ENCODE peak calls at places on chromosomes 3 and 15, in four cellular contexts. Q is IMR-90, E is AG04450, L is H9. R is an unnamed sample.

GRCh38 chr3:100335137-100335833 is 728 bp downstream of the NIT2 start:
- DNase-seq in Q (no peak), E (no peak), L (peak; percentile 41), R (no peak)

GRCh38 chr15:84616235-84616634 is 15.4 kb downstream of the ZSCAN2 start:
- DNase-seq in Q (no peak), E (no peak), L (no peak), R (no peak)

GRCh38 chr15:22944651-22945050 is 35.5 kb downstream of the CYFIP1 start:
- DNase-seq in Q (no peak), E (no peak), L (no peak), R (no peak)

GRCh38 chr3:127784865-127785710 is 37.2 kb downstream of the MGLL start:
- DNase-seq in Q (no peak), E (no peak), L (no peak), R (no peak)

GRCh38 chr3:175704366-175705041 is 845.4 kb downstream of the NAALADL2 start:
- DNase-seq in Q (peak; percentile 7), E (no peak), L (no peak), R (no peak)

GRCh38 chr3:14203521-14204079 is 25.0 kb downstream of the LSM3 start:
- DNase-seq in Q (peak; percentile 87), E (peak; percentile 77), L (peak; percentile 78), R (no peak)

GRCh38 chr15:73794501-73795133 is 41.5 kb upstream of the INSYN1 start:
- DNase-seq in Q (peak; percentile 29), E (no peak), L (no peak), R (no peak)

GRCh38 chr3:143166376-143166775 is 46.8 kb downstream of the CHST2 start:
- DNase-seq in Q (no peak), E (no peak), L (no peak), R (no peak)

GRCh38 chr3:196931157-196931556 is 11.2 kb downstream of the NCBP2 start:
- DNase-seq in Q (no peak), E (no peak), L (no peak), R (no peak)

GRCh38 chr15:68512052-68512451 is 66.7 kb upstream of the CORO2B start:
- DNase-seq in Q (no peak), E (no peak), L (no peak), R (no peak)

GRCh38 chr3:11134794-11135193 is 19.5 kb upstream of the HRH1 start:
- DNase-seq in Q (peak; percentile 56), E (no peak), L (no peak), R (no peak)

GRCh38 chr15:80483656-80484055 is 79.5 kb downstream of the ARNT2 start:
- DNase-seq in Q (peak; percentile 37), E (no peak), L (no peak), R (no peak)

GRCh38 chr15:59887211-59887610 is 116.9 kb upstream of the FOXB1 start:
- DNase-seq in Q (no peak), E (no peak), L (no peak), R (no peak)

GRCh38 chr3:99439892-99440291 is 198.5 kb upstream of the COL8A1 start:
- DNase-seq in Q (no peak), E (no peak), L (no peak), R (no peak)

GRCh38 chr3:159339131-159339530 is 537.3 kb downstream of the MFSD1 start:
- DNase-seq in Q (no peak), E (no peak), L (no peak), R (no peak)

GRCh38 chr3:90145094-90145810 is 1037.8 kb downstream of the EPHA3 start:
- DNase-seq in Q (no peak), E (no peak), L (no peak), R (no peak)

GRCh38 chr15:74504418-74504817 is 36.6 kb upstream of the ARID3B start:
- DNase-seq in Q (peak; percentile 79), E (no peak), L (no peak), R (no peak)

GRCh38 chr15:40443255-40443654 is 2.5 kb downstream of the BAHD1 start:
- DNase-seq in Q (no peak), E (no peak), L (no peak), R (no peak)

GRCh38 chr3:33982269-33982798 is 183.9 kb downstream of the PDCD6IP start:
- DNase-seq in Q (peak; percentile 63), E (no peak), L (no peak), R (no peak)

GRCh38 chr15:92383528-92384326 is 10.0 kb upstream of the ST8SIA2 start:
- DNase-seq in Q (peak; percentile 3), E (no peak), L (peak; percentile 80), R (no peak)

GRCh38 chr15:35999211-35999610 is 453.2 kb upstream of the DPH6 start:
- DNase-seq in Q (no peak), E (no peak), L (no peak), R (no peak)

GRCh38 chr3:195197764-195198423 is 73.1 kb downstream of the XXYLT1 start:
- DNase-seq in Q (peak; percentile 90), E (no peak), L (no peak), R (peak; percentile 72)

GRCh38 chr3:157023211-157023610 is 136.7 kb downstream of the CCNL1 start:
- DNase-seq in Q (no peak), E (no peak), L (no peak), R (no peak)

GRCh38 chr15:66780172-66780972 is 78.3 kb downstream of the SMAD6 start:
- DNase-seq in Q (peak; percentile 93), E (peak; percentile 74), L (no peak), R (peak; percentile 39)

GRCh38 chr3:9769426-9770275 is at the start of gene CAMK1:
- DNase-seq in Q (peak; percentile 58), E (no peak), L (peak; percentile 78), R (no peak)

GRCh38 chr3:9767418-9767817 is 2.3 kb downstream of the CAMK1 start:
- DNase-seq in Q (no peak), E (no peak), L (no peak), R (no peak)

GRCh38 chr3:9768376-9768775 is 1.4 kb downstream of the CAMK1 start:
- DNase-seq in Q (no peak), E (no peak), L (no peak), R (no peak)

GRCh38 chr3:9770276-9770812 is 597 bp upstream of the CAMK1 start:
- DNase-seq in Q (no peak), E (no peak), L (no peak), R (no peak)

GRCh38 chr3:9769012-9769411 is 735 bp downstream of the CAMK1 start:
- DNase-seq in Q (no peak), E (no peak), L (no peak), R (no peak)
- H3K27ac ChIP-seq in Q (peak overlapping the region; percentile 46), E (no peak overlapping the region), L (no peak overlapping the region), R (no peak overlapping the region)

DNA sequence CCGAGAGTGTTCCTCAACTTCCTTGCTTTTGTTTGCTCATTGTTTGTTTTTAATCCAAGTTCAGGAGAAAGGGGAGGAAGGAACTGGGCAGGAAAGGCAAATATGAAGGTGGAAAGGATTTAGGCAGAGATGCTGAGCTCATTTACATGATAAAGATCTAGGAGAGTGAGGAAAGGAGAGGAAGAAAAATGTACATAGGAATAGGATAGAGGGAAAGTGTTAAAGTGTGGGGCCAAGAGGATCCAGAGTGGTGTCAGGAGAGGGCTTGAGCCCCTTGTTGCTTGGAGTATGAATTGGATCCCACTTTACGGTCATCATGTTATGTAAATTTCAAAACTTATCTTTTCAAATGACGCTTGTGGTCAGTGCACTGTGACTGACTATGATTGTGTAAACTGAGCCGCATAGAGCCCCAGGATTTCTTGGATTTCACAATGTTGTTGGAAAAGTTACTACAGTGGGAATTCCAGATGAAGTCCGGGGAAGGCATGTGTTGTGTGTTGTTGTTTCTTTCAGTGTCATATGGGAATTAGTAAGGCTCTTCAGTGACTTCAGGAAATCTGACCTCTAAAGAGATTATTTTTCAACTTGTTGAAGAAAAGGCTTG is 15.0 kb upstream of the PLD1 start:
- DNase-seq in Q (peak; percentile 96), E (no peak), L (no peak), R (no peak)
- H3K27ac ChIP-seq in Q (peak overlapping the region; percentile 57), E (peak overlapping the region; percentile 72), L (no peak overlapping the region), R (no peak overlapping the region)

GRCh38 chr3:24520941-24521305 is 26.3 kb upstream of the THRB start:
- DNase-seq in Q (no peak), E (no peak), L (no peak), R (no peak)

GRCh38 chr3:24518990-24519367 is 24.3 kb upstream of the THRB start:
- DNase-seq in Q (no peak), E (no peak), L (no peak), R (no peak)

GRCh38 chr3:24521306-24522154 is 26.9 kb upstream of the THRB start:
- DNase-seq in Q (no peak), E (no peak), L (peak; percentile 55), R (no peak)

GRCh38 chr3:24520101-24520495 is 25.4 kb upstream of the THRB start:
- DNase-seq in Q (no peak), E (no peak), L (no peak), R (no peak)

DNA sequence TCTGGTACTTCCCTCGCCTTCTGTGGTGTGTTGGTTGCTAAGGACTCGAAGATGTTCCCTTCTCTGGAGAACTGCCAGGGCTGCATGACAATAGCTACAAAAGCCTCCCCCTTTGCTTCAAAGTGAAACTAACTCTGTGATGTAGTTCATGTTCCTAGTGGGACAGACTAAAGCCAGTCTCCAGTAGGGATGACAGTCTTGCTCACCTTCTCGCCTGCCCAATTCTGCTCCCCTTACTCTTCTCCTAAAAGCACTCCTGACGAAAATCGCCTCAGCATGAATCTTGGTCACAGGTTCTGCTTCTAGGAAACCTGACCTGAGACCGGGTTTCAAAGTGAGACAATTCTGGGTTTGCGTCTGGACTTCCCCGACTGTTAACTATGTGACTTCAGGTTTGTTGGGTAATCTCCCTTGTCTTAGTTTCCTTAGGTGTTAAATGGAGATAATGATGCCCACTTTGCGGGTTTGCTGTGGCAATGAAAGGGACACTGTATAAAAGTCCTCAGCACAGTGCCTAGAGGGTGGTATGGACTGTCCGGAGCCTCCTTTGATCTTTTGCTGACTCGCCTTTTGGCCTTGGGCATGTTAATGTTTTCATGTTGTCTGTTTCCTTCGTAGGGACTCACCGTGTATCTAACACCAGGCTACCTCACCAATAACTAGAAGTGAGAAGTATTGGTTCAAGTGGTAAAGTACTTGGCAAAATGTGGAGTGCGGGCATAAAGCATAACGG is 24.9 kb upstream of the THRB start:
- DNase-seq in Q (no peak), E (no peak), L (peak; percentile 77), R (no peak)
- H3K27ac ChIP-seq in Q (no peak overlapping the region), E (no peak overlapping the region), L (no peak overlapping the region), R (no peak overlapping the region)

GRCh38 chr3:48214225-48214624 is 9.1 kb upstream of the CAMP start:
- DNase-seq in Q (no peak), E (no peak), L (no peak), R (no peak)

GRCh38 chr3:48215019-48215418 is 8.3 kb upstream of the CAMP start:
- DNase-seq in Q (no peak), E (no peak), L (no peak), R (no peak)

GRCh38 chr3:48217449-48217848 is 5.8 kb upstream of the CAMP start:
- DNase-seq in Q (no peak), E (no peak), L (no peak), R (no peak)

GRCh38 chr3:48215466-48215865 is 7.8 kb upstream of the CAMP start:
- DNase-seq in Q (peak; percentile 20), E (no peak), L (no peak), R (no peak)

GRCh38 chr3:48215876-48216275 is 7.4 kb upstream of the CAMP start:
- DNase-seq in Q (no peak), E (no peak), L (no peak), R (no peak)
- H3K27ac ChIP-seq in Q (no peak overlapping the region), E (no peak overlapping the region), L (no peak overlapping the region), R (no peak overlapping the region)

GRCh38 chr3:152428577-152428976 is 159.8 kb downstream of the MBNL1 start:
- DNase-seq in Q (no peak), E (no peak), L (no peak), R (no peak)
- H3K27ac ChIP-seq in Q (no peak overlapping the region), E (no peak overlapping the region), L (no peak overlapping the region), R (no peak overlapping the region)

R was measured in epithelial cell of prostate.